ENCODE peak calls at places on chromosomes 3 and 15, in five cellular contexts. K is GM23338, L is K562, W is HepG2, Q is GM12878. A is an unnamed sample.
A peak's percentile ranks its signal among the peaks of the same experiment; 100 is the strongest.

GRCh38 chr3:60754617-60755016 is 496.6 kb downstream of the FHIT start:
- DNase-seq in K (no peak), L (no peak), W (no peak), Q (no peak), A (no peak)

GRCh38 chr3:127746400-127747057 is 73.8 kb downstream of the ABTB1 start:
- DNase-seq in K (no peak), L (peak; percentile 28), W (no peak), Q (no peak), A (peak; percentile 76)

GRCh38 chr15:42474857-42475256 is 16.1 kb downstream of the ZNF106 start:
- DNase-seq in K (no peak), L (peak; percentile 16), W (no peak), Q (no peak), A (no peak)

GRCh38 chr3:141383555-141384129 is 15.3 kb downstream of the ZBTB38 start:
- DNase-seq in K (no peak), L (no peak), W (no peak), Q (no peak), A (no peak)

GRCh38 chr3:106371605-106372292 is 502.9 kb upstream of the CBLB start:
- DNase-seq in K (no peak), L (no peak), W (no peak), Q (no peak), A (no peak)

GRCh38 chr3:52171577-52172261 is 17.5 kb upstream of the POC1A start:
- DNase-seq in K (no peak), L (no peak), W (no peak), Q (no peak), A (peak; percentile 33)

GRCh38 chr15:32774022-32774421 is 56.2 kb downstream of the GREM1 start:
- DNase-seq in K (no peak), L (no peak), W (peak; percentile 38), Q (no peak), A (peak; percentile 90)

GRCh38 chr15:48759921-48760320 is 50.9 kb downstream of the CEP152 start:
- DNase-seq in K (peak; percentile 37), L (no peak), W (no peak), Q (no peak), A (no peak)

GRCh38 chr3:115272036-115272824 is 125.1 kb upstream of the ZBTB20 start:
- DNase-seq in K (peak; percentile 41), L (no peak), W (no peak), Q (no peak), A (no peak)

GRCh38 chr15:99305761-99306505 is 54.7 kb downstream of the LRRC28 start:
- DNase-seq in K (peak; percentile 59), L (no peak), W (peak; percentile 82), Q (no peak), A (no peak)

GRCh38 chr15:71422530-71423259 is 307.4 kb downstream of the THSD4 start:
- DNase-seq in K (no peak), L (no peak), W (no peak), Q (no peak), A (no peak)

GRCh38 chr3:169694117-169694516 is 30.6 kb upstream of the MECOM start:
- DNase-seq in K (peak; percentile 6), L (peak; percentile 25), W (no peak), Q (no peak), A (no peak)

GRCh38 chr3:55305714-55306485 is 181.2 kb downstream of the WNT5A start:
- DNase-seq in K (no peak), L (no peak), W (no peak), Q (no peak), A (no peak)

GRCh38 chr3:124963755-124964154 is 29.2 kb upstream of the MUC13 start:
- DNase-seq in K (no peak), L (no peak), W (peak; percentile 37), Q (no peak), A (no peak)
- TF ChIP-seq JUNB in K (no peak), L (no peak), W (no peak), Q (no peak), A (no peak)

GRCh38 chr3:16033889-16034687 is 140.4 kb upstream of the GALNT15 start:
- DNase-seq in K (no peak), L (no peak), W (no peak), Q (no peak), A (no peak)
- TF ChIP-seq JUNB in K (no peak), L (no peak), W (no peak), Q (no peak), A (no peak)

DNA sequence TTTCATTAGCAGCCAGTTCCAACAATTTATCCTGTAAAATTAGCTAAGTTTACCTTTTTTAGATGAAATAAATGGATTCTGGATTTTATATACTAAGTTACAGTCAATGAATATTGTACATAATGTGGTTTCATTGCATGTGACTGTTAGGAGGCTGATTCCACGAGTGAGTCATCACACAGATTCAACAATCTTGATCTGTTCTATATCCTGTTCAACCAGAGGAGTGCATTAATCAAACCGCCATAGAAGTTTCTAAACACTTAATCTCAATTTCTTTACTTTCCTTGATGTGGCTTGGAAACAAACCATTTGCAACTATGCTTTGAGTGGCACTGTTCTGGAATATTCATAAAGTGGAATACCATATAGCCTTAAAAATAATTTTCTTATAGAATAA is 15.3 kb downstream of the DNAJC13 start:
- DNase-seq in K (no peak), L (peak; percentile 12), W (no peak), Q (no peak), A (peak; percentile 13)
- TF ChIP-seq JUNB in K (no peak), L (no peak), W (no peak), Q (no peak), A (no peak)

DNA sequence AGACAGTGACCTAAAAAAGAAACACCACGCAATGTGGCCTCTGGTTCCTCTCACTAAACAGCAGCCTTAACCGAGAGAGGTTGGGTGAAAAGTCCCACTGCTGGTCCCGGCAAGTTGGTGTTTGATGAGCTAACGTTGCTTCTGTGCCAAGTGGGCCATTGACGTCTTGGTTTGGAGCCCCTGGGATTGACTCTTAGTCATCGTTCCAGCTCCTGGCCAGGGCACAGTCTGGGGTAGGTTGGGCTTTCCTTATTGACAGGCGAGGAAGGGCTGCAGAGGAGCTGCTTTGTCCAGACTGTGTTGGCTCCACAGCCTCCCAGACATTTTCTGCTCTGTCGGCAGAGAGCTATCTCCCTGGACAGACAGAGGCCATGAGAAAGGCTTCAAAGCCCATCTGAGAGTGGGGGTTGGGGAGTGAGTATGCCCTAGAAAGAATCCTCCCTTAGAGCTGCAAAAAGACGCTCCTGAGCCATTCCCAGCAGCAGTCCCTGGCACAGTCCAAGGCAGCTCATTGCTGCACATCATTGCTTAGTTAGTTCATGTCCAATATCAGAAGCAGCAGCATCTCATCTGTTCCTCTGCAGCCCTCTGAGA is 28.6 kb upstream of the C3orf80 start:
- DNase-seq in K (no peak), L (no peak), W (no peak), Q (no peak), A (no peak)
- TF ChIP-seq JUNB in K (no peak), L (no peak), W (no peak), Q (no peak), A (no peak)

GRCh38 chr15:90161946-90162345 is 39.2 kb upstream of the SEMA4B start:
- DNase-seq in K (no peak), L (no peak), W (no peak), Q (peak; percentile 83), A (peak; percentile 35)

GRCh38 chr15:90159213-90159612 is 41.9 kb upstream of the SEMA4B start:
- DNase-seq in K (no peak), L (no peak), W (no peak), Q (no peak), A (no peak)

GRCh38 chr15:90162956-90163355 is 38.2 kb upstream of the SEMA4B start:
- DNase-seq in K (no peak), L (no peak), W (no peak), Q (no peak), A (no peak)

GRCh38 chr15:90165157-90165556 is 36.0 kb upstream of the SEMA4B start:
- DNase-seq in K (no peak), L (no peak), W (no peak), Q (no peak), A (no peak)

GRCh38 chr15:90160781-90161727 is 40.1 kb upstream of the SEMA4B start:
- DNase-seq in K (peak; percentile 79), L (no peak), W (peak; percentile 68), Q (no peak), A (no peak)
- TF ChIP-seq JUNB in K (no peak), L (no peak), W (no peak), Q (no peak), A (no peak)